ENCODE peak calls at places on chromosomes 7 and 10, in six cellular contexts. X, Y, B, V, Q and A are unnamed samples.

GRCh38 chr10:35784751-35785150 is 142.7 kb upstream of the FZD8 start:
- DNase-seq in X (no peak), Y (no peak), B (no peak), V (no peak), Q (no peak), A (no peak)

GRCh38 chr7:16712916-16713315 is 40.6 kb upstream of the TSPAN13 start:
- DNase-seq in X (no peak), Y (peak), B (peak), V (no peak), Q (no peak), A (no peak)

GRCh38 chr10:13485623-13486022 is 43.2 kb downstream of the BEND7 start:
- DNase-seq in X (no peak), Y (peak), B (no peak), V (no peak), Q (no peak), A (peak)

GRCh38 chr7:56107954-56108258 is 1.6 kb upstream of the CHCHD2 start:
- DNase-seq in X (no peak), Y (no peak), B (no peak), V (no peak), Q (no peak), A (no peak)

GRCh38 chr7:66554326-66554725 is 74.4 kb upstream of the KCTD7 start:
- DNase-seq in X (no peak), Y (no peak), B (no peak), V (no peak), Q (no peak), A (no peak)

GRCh38 chr7:95550546-95550945 is 45.8 kb downstream of the PDK4 start:
- DNase-seq in X (no peak), Y (no peak), B (no peak), V (no peak), Q (no peak), A (no peak)

GRCh38 chr10:122725768-122726167 is 26.1 kb upstream of the C10orf120 start:
- DNase-seq in X (no peak), Y (no peak), B (no peak), V (no peak), Q (no peak), A (no peak)

GRCh38 chr7:108246227-108246837 is 116.2 kb upstream of the LAMB4 start:
- DNase-seq in X (no peak), Y (peak), B (peak), V (peak), Q (no peak), A (peak)

GRCh38 chr10:30436688-30437038 is 2.7 kb downstream of the MAP3K8 start:
- DNase-seq in X (no peak), Y (peak), B (no peak), V (no peak), Q (no peak), A (no peak)

GRCh38 chr7:55469271-55469681 is 103.0 kb downstream of the VOPP1 start:
- DNase-seq in X (no peak), Y (no peak), B (no peak), V (no peak), Q (no peak), A (no peak)

DNA sequence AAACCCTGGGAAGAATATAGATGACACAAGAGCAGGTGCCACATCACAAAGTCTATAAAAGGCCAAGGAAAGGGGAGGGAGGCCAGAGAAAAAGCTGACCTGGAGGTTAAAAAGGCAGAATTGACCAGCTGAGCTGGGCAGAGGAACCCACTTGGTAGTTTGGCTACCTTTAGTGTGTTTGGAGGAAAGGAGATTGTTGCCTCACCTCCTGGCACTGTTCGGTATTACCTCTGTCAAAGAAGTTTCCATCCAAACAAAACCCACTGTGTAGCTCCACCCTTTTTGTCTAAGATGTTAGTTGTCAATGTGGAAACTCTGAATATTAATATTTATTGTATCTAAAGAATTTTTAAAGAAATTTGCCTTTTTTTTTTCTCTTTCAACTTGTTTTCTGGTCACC is 23.4 kb downstream of the ENTPD7 start:
- DNase-seq in X (no peak), Y (no peak), B (peak), V (no peak), Q (no peak), A (no peak)
- TF ChIP-seq CTCF in X (no peak), Y (peak), B (peak), V (no peak), Q (peak), A (no peak)

GRCh38 chr10:62163024-62163423 is 105.6 kb downstream of the RTKN2 start:
- DNase-seq in X (no peak), Y (no peak), B (no peak), V (no peak), Q (no peak), A (no peak)
- TF ChIP-seq CTCF in X (no peak), Y (no peak), B (no peak), V (no peak), Q (no peak), A (no peak)

GRCh38 chr7:2146676-2147472 is 85.9 kb downstream of the MAD1L1 start:
- DNase-seq in X (no peak), Y (no peak), B (no peak), V (no peak), Q (no peak), A (no peak)

GRCh38 chr7:2149672-2150444 is 82.9 kb downstream of the MAD1L1 start:
- DNase-seq in X (no peak), Y (no peak), B (no peak), V (no peak), Q (no peak), A (peak)

GRCh38 chr7:2148814-2149213 is 83.9 kb downstream of the MAD1L1 start:
- DNase-seq in X (no peak), Y (no peak), B (no peak), V (no peak), Q (no peak), A (no peak)

GRCh38 chr7:2145835-2146580 is 86.7 kb downstream of the MAD1L1 start:
- DNase-seq in X (no peak), Y (no peak), B (no peak), V (no peak), Q (no peak), A (no peak)

GRCh38 chr7:2148189-2148588 is 84.6 kb downstream of the MAD1L1 start:
- DNase-seq in X (no peak), Y (no peak), B (no peak), V (no peak), Q (no peak), A (no peak)
- TF ChIP-seq CTCF in X (no peak), Y (peak), B (no peak), V (peak), Q (no peak), A (no peak)

GRCh38 chr10:110916554-110917346 is 2.2 kb downstream of the BBIP1 start:
- DNase-seq in X (no peak), Y (peak), B (no peak), V (peak), Q (no peak), A (peak)

GRCh38 chr10:110919971-110920881 is 822 bp downstream of the SHOC2 start:
- DNase-seq in X (peak), Y (peak), B (no peak), V (no peak), Q (peak), A (peak)

GRCh38 chr10:110918269-110918632 is 729 bp downstream of the BBIP1 start:
- DNase-seq in X (peak), Y (peak), B (peak), V (peak), Q (no peak), A (peak)

GRCh38 chr10:110918633-110919348 is at the start of gene BBIP1:
- DNase-seq in X (no peak), Y (peak), B (peak), V (peak), Q (peak), A (peak)

DNA sequence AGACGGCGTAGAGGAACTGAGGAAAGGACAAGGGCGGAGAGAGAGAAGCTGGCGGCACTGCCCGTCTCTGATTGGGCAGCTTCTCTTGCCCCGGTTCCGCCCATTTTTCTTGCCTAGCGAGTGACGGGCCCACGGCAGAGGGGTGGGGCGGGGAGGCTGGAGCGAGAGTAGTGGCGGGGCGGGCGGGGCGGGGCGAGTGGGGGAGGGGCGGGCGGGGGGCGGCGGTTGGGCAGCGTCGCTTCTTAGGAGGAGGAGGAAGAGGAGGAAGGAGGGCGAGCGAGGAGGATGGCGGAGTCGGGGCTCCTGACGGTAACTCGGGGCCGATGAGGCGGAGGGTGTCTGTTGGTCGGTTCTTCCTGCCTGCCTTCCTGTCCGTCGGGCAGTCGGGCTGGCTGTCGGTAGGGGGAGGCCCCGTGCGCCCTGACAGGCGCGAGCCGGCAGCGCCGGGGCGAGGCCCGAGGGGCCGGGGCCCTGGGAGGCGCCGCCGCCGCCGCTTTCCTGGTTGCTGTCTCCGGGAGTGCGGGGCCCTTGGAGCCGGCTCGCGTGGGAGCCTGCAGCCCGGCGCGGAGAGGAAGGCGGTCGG is at the start of gene SHOC2:
- DNase-seq in X (peak), Y (no peak), B (no peak), V (no peak), Q (peak), A (no peak)
- TF ChIP-seq CTCF in X (peak), Y (peak), B (peak), V (peak), Q (no peak), A (peak)